ENCODE peak calls at places on chromosome 5, in seven cellular contexts. I is uterus, U is fibroblast of lung, T is heart right ventricle, Y is right atrium auricular region, F is gastrocnemius medialis, W is HCT116. O is an unnamed sample.

GRCh38 chr5:109327572-109327971 is 82.2 kb downstream of the PJA2 start:
- DNase-seq in I (no peak), U (no peak), T (no peak), Y (no peak), F (no peak), W (no peak), O (no peak)

GRCh38 chr5:34474573-34475021 is 181.5 kb upstream of the RAI14 start:
- DNase-seq in I (no peak), U (peak), T (no peak), Y (no peak), F (no peak), W (peak), O (no peak)

GRCh38 chr5:81044868-81045267 is 84.7 kb downstream of the RASGRF2 start:
- DNase-seq in I (no peak), U (no peak), T (no peak), Y (no peak), F (no peak), W (no peak), O (no peak)

GRCh38 chr5:133229931-133230664 is 178.3 kb downstream of the HSPA4 start:
- DNase-seq in I (no peak), U (no peak), T (no peak), Y (no peak), F (no peak), W (no peak), O (peak)

GRCh38 chr5:137186759-137187461 is 312.2 kb downstream of the SPOCK1 start:
- DNase-seq in I (peak), U (no peak), T (no peak), Y (no peak), F (peak), W (no peak), O (no peak)

GRCh38 chr5:176359658-176360057 is 1.9 kb downstream of the KIAA1191 start:
- DNase-seq in I (no peak), U (peak), T (no peak), Y (no peak), F (no peak), W (no peak), O (no peak)

GRCh38 chr5:65382582-65382981 is 99.1 kb downstream of the ADAMTS6 start:
- DNase-seq in I (no peak), U (no peak), T (no peak), Y (no peak), F (no peak), W (no peak), O (no peak)

GRCh38 chr5:139689631-139690384 is 41.7 kb downstream of the CXXC5 start:
- DNase-seq in I (no peak), U (peak), T (no peak), Y (no peak), F (no peak), W (no peak), O (no peak)

GRCh38 chr5:72392326-72392733 is 72.2 kb downstream of the PTCD2 start:
- DNase-seq in I (no peak), U (peak), T (no peak), Y (no peak), F (peak), W (no peak), O (no peak)

GRCh38 chr5:143923634-143924265 is 111.8 kb downstream of the HMHB1 start:
- DNase-seq in I (no peak), U (peak), T (no peak), Y (no peak), F (no peak), W (no peak), O (no peak)

GRCh38 chr5:1655496-1656270 is 131.9 kb upstream of the LPCAT1 start:
- DNase-seq in I (no peak), U (no peak), T (no peak), Y (peak), F (no peak), W (no peak), O (peak)

GRCh38 chr5:102306121-102306520 is 10.0 kb upstream of the SLCO4C1 start:
- DNase-seq in I (no peak), U (no peak), T (no peak), Y (no peak), F (no peak), W (no peak), O (no peak)

GRCh38 chr5:74587300-74587699 is 53.2 kb downstream of the ENC1 start:
- DNase-seq in I (no peak), U (no peak), T (no peak), Y (no peak), F (no peak), W (no peak), O (no peak)

GRCh38 chr5:91296691-91297143 is 86.4 kb downstream of the ARRDC3 start:
- DNase-seq in I (no peak), U (peak), T (peak), Y (peak), F (peak), W (no peak), O (no peak)

GRCh38 chr5:98940586-98940985 is 11.8 kb upstream of the CHD1 start:
- DNase-seq in I (no peak), U (peak), T (no peak), Y (no peak), F (no peak), W (no peak), O (no peak)

GRCh38 chr5:163809480-163809879 is 304.1 kb downstream of the MAT2B start:
- DNase-seq in I (no peak), U (peak), T (no peak), Y (no peak), F (no peak), W (no peak), O (no peak)

GRCh38 chr5:127766556-127767335 is 63.6 kb downstream of the CCDC192 start:
- DNase-seq in I (no peak), U (no peak), T (no peak), Y (no peak), F (no peak), W (no peak), O (no peak)

GRCh38 chr5:2634399-2635176 is 116.9 kb downstream of the IRX2 start:
- DNase-seq in I (no peak), U (no peak), T (no peak), Y (no peak), F (no peak), W (no peak), O (no peak)

GRCh38 chr5:125891326-125891725 is 531.9 kb upstream of the GRAMD2B start:
- DNase-seq in I (no peak), U (no peak), T (no peak), Y (no peak), F (no peak), W (no peak), O (no peak)

GRCh38 chr5:140249536-140249935 is 53.4 kb downstream of the PFDN1 start:
- DNase-seq in I (no peak), U (no peak), T (no peak), Y (no peak), F (no peak), W (no peak), O (no peak)

GRCh38 chr5:178324481-178325310 is 92.1 kb upstream of the PHYKPL start:
- DNase-seq in I (no peak), U (no peak), T (no peak), Y (no peak), F (no peak), W (no peak), O (no peak)

GRCh38 chr5:143261748-143262392 is 141.6 kb downstream of the NR3C1 start:
- DNase-seq in I (no peak), U (peak), T (no peak), Y (no peak), F (no peak), W (no peak), O (no peak)

GRCh38 chr5:139474815-139475791 is 4.3 kb downstream of the SMIM33 start:
- DNase-seq in I (peak), U (peak), T (no peak), Y (no peak), F (peak), W (no peak), O (no peak)

GRCh38 chr5:169746147-169746694 is 109.1 kb downstream of the DOCK2 start:
- DNase-seq in I (no peak), U (no peak), T (no peak), Y (no peak), F (no peak), W (no peak), O (no peak)

GRCh38 chr5:169122951-169123350 is 178.0 kb downstream of the SLIT3 start:
- DNase-seq in I (no peak), U (no peak), T (no peak), Y (no peak), F (no peak), W (no peak), O (no peak)

GRCh38 chr5:130032807-130033206 is 128.5 kb downstream of the CHSY3 start:
- DNase-seq in I (no peak), U (no peak), T (no peak), Y (peak), F (no peak), W (no peak), O (no peak)

GRCh38 chr5:31638748-31639418 is at the start of gene PDZD2:
- DNase-seq in I (peak), U (peak), T (peak), Y (peak), F (peak), W (peak), O (peak)
- TF ChIP-seq CTCF in I (peak), U (peak), T (peak), Y (peak), F (peak), W (peak), O (peak)

GRCh38 chr5:62791059-62791458 is 212.4 kb downstream of the LRRC70 start:
- DNase-seq in I (no peak), U (no peak), T (no peak), Y (no peak), F (no peak), W (peak), O (no peak)
- TF ChIP-seq CTCF in I (no peak), U (peak), T (peak), Y (no peak), F (no peak), W (peak), O (peak)

DNA sequence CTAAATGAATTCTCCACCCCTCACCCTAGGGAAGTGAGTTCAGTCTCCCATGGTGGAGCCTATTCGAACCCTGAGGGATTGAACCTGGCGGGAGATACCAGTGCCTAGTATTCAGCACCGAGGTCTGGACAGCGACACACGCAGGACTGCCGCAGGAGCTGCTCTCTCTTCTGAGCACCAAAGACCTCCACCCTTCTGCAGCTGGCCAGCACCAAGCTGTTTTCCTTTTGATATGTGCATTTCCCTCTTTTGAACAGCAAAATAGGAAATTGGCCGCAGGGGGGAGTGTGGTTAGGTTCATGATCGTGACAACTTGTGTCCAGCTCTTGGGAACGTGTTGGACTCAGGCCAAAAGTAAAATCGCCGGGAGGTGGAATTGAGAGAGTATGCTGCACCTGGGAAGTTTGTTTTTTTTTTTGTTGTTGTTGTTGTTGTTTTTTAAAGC is 1.2 kb upstream of the PCSK1 start:
- DNase-seq in I (peak), U (peak), T (peak), Y (no peak), F (peak), W (peak), O (peak)
- TF ChIP-seq CTCF in I (no peak), U (no peak), T (no peak), Y (no peak), F (no peak), W (no peak), O (no peak)

GRCh38 chr5:9156282-9156681 is 389.6 kb downstream of the SEMA5A start:
- DNase-seq in I (peak), U (peak), T (no peak), Y (no peak), F (peak), W (no peak), O (no peak)
- TF ChIP-seq CTCF in I (peak), U (peak), T (peak), Y (peak), F (peak), W (no peak), O (peak)